ENCODE peak calls at places on chromosomes 3 and 15, in five cellular contexts. C is AML-193, P is activated T-cell treated with anti-CD3 and anti-CD28 coated beads for 1 hour, X is EL, E is HS-5. W is an unnamed sample.

GRCh38 chr3:121651684-121652083 is 9.0 kb downstream of the HCLS1 start:
- DNase-seq in P (no peak), E (no peak), C (no peak), X (peak), W (no peak)

GRCh38 chr3:16399473-16399872 is 114.0 kb downstream of the RFTN1 start:
- DNase-seq in C (no peak), P (no peak), X (peak), E (no peak), W (no peak)

GRCh38 chr15:80849308-80849707 is 70.1 kb downstream of the CEMIP start:
- DNase-seq in X (peak), P (no peak), E (peak), C (no peak), W (no peak)

GRCh38 chr3:52153389-52154096 is 680 bp downstream of the POC1A start:
- DNase-seq in C (peak), E (peak), X (peak), P (no peak), W (no peak)

GRCh38 chr3:7146529-7146928 is 285.6 kb downstream of the GRM7 start:
- DNase-seq in P (no peak), X (no peak), C (no peak), E (no peak), W (no peak)

GRCh38 chr15:80173022-80173759 is 20.4 kb downstream of the FAH start:
- DNase-seq in E (no peak), P (peak), X (peak), C (peak), W (peak)

GRCh38 chr3:52685285-52685704 is 418 bp downstream of the PBRM1 start:
- DNase-seq in P (peak), X (peak), C (peak), E (no peak), W (peak)

GRCh38 chr3:179438836-179439235 is 12.4 kb downstream of the GNB4 start:
- DNase-seq in P (no peak), E (no peak), X (no peak), C (no peak), W (no peak)

GRCh38 chr3:115164374-115165221 is 17.5 kb upstream of the ZBTB20 start:
- DNase-seq in E (no peak), P (no peak), X (peak), C (peak), W (no peak)

GRCh38 chr15:94070341-94071275 is 160.8 kb upstream of the MCTP2 start:
- DNase-seq in X (peak), P (no peak), E (no peak), C (no peak), W (no peak)

GRCh38 chr3:155585384-155585783 is 159.5 kb downstream of the PLCH1 start:
- DNase-seq in P (no peak), C (no peak), E (no peak), X (peak), W (no peak)

GRCh38 chr15:41987925-41988275 is 15.5 kb upstream of the EHD4 start:
- DNase-seq in E (no peak), P (no peak), X (no peak), C (no peak), W (no peak)

GRCh38 chr3:180036678-180037455 is at the start of gene PEX5L:
- DNase-seq in E (no peak), X (peak), C (no peak), P (peak), W (peak)

GRCh38 chr3:133535971-133536634 is 37.4 kb upstream of the CDV3 start:
- DNase-seq in E (peak), P (no peak), C (no peak), X (peak), W (no peak)

GRCh38 chr3:17111556-17111955 is 226.8 kb downstream of the PLCL2 start:
- DNase-seq in C (no peak), E (no peak), X (peak), P (no peak), W (no peak)

GRCh38 chr3:122668930-122669730 is 11.5 kb upstream of the PARP14 start:
- DNase-seq in P (no peak), X (peak), C (no peak), E (peak), W (no peak)

GRCh38 chr15:69784808-69785550 is 312.7 kb downstream of the TLE3 start:
- DNase-seq in E (no peak), X (peak), P (no peak), C (no peak), W (no peak)

GRCh38 chr3:64977308-64978100 is 289.7 kb upstream of the ADAMTS9 start:
- DNase-seq in E (peak), X (peak), C (no peak), P (no peak), W (no peak)

GRCh38 chr3:3693593-3693992 is 105.6 kb upstream of the LRRN1 start:
- DNase-seq in E (no peak), X (no peak), P (no peak), C (no peak), W (no peak)

GRCh38 chr3:126542340-126543241 is 16.1 kb downstream of the C3orf22 start:
- DNase-seq in E (no peak), X (no peak), C (no peak), P (no peak), W (peak)

GRCh38 chr15:79872358-79873017 is 24.3 kb downstream of the MTHFS start:
- DNase-seq in X (peak), P (no peak), E (no peak), C (no peak), W (no peak)

GRCh38 chr15:74727727-74728126 is 2.4 kb upstream of the CYP1A1 start:
- DNase-seq in C (no peak), P (no peak), X (no peak), E (no peak), W (no peak)

GRCh38 chr3:45272411-45272810 is 46.3 kb upstream of the TMEM158 start:
- DNase-seq in X (no peak), C (no peak), P (no peak), E (no peak), W (no peak)

GRCh38 chr3:101685870-101686307 is 629 bp downstream of the RPL24 start:
- DNase-seq in X (no peak), P (no peak), E (no peak), C (no peak), W (no peak)

GRCh38 chr3:146382386-146382785 is 87.0 kb downstream of the PLSCR2 start:
- DNase-seq in C (no peak), P (no peak), X (peak), E (no peak), W (no peak)

GRCh38 chr3:30331519-30331918 is 274.9 kb upstream of the TGFBR2 start:
- DNase-seq in X (no peak), E (no peak), C (no peak), P (no peak), W (no peak)

GRCh38 chr15:83747050-83747717 is 93.3 kb downstream of the ADAMTSL3 start:
- DNase-seq in E (peak), X (no peak), C (peak), P (no peak), W (no peak)

GRCh38 chr3:72309626-72310025 is 524.7 kb upstream of the PROK2 start:
- DNase-seq in P (no peak), C (no peak), E (no peak), X (no peak), W (no peak)

GRCh38 chr15:60096157-60096556 is 92.0 kb downstream of the FOXB1 start:
- DNase-seq in E (peak), P (no peak), X (peak), C (no peak), W (no peak)

GRCh38 chr3:152403632-152404066 is 134.9 kb downstream of the MBNL1 start:
- DNase-seq in C (no peak), E (no peak), P (no peak), X (no peak), W (no peak)

GRCh38 chr15:59594493-59594942 is 17.1 kb upstream of the GCNT3 start:
- DNase-seq in C (no peak), P (no peak), X (peak), E (peak), W (no peak)

GRCh38 chr3:55143336-55143735 is 215.5 kb upstream of the LRTM1 start:
- DNase-seq in C (no peak), E (no peak), X (peak), P (no peak), W (no peak)

GRCh38 chr3:144424606-144425005 is 453.0 kb downstream of the DIPK2A start:
- DNase-seq in P (no peak), X (no peak), E (no peak), C (no peak), W (no peak)

GRCh38 chr3:62046326-62046725 is 327.0 kb downstream of the FEZF2 start:
- DNase-seq in P (no peak), X (peak), C (no peak), E (peak), W (no peak)

GRCh38 chr3:45948409-45948808 is 5.1 kb downstream of the CXCR6 start:
- DNase-seq in X (peak), E (no peak), P (no peak), C (no peak), W (no peak)

GRCh38 chr3:58234516-58234931 is 3.1 kb upstream of the ABHD6 start:
- DNase-seq in P (no peak), C (no peak), E (peak), X (peak), W (no peak)

GRCh38 chr3:13474776-13475303 is 5.3 kb upstream of the HDAC11 start:
- DNase-seq in C (no peak), P (no peak), E (no peak), X (no peak), W (no peak)

GRCh38 chr15:35693887-35694286 is 147.9 kb upstream of the DPH6 start:
- DNase-seq in C (no peak), P (no peak), X (no peak), E (no peak), W (no peak)

W was measured in progenitor cell of endocrine pancreas.